ENCODE peak calls at places on chromosomes 6 and 20, in six cellular contexts. Y is bronchial epithelial cell; C is CD4-positive, alpha-beta T cell; G is hepatocyte; P is Caco-2; S is GM12865. L is an unnamed sample.

GRCh38 chr20:46678516-46678915 is 10.7 kb downstream of the TP53RK start:
- DNase-seq in Y (no peak), C (no peak), G (no peak), P (no peak), S (no peak), L (no peak)

GRCh38 chr20:4684837-4685413 is 36.8 kb upstream of the PRND start:
- DNase-seq in Y (peak; percentile 79), C (no peak), G (peak; percentile 34), P (no peak), S (no peak), L (no peak)

GRCh38 chr6:44057931-44058616 is 69.2 kb downstream of the MRPL14 start:
- DNase-seq in Y (no peak), C (no peak), G (no peak), P (no peak), S (no peak), L (no peak)

GRCh38 chr6:11802886-11803595 is 24.4 kb upstream of the ADTRP start:
- DNase-seq in Y (no peak), C (no peak), G (no peak), P (no peak), S (no peak), L (no peak)

GRCh38 chr20:37741560-37741959 is 47.7 kb downstream of the CTNNBL1 start:
- DNase-seq in Y (no peak), C (no peak), G (no peak), P (no peak), S (no peak), L (no peak)

GRCh38 chr20:51757226-51757625 is 11.0 kb downstream of the ATP9A start:
- DNase-seq in Y (no peak), C (no peak), G (no peak), P (no peak), S (no peak), L (no peak)

GRCh38 chr6:150492507-150492906 is 107.2 kb upstream of the PLEKHG1 start:
- DNase-seq in Y (peak; percentile 76), C (no peak), G (no peak), P (peak; percentile 49), S (peak; percentile 12), L (no peak)

GRCh38 chr20:61516398-61517208 is 264.5 kb downstream of the CDH4 start:
- DNase-seq in Y (no peak), C (no peak), G (no peak), P (no peak), S (no peak), L (no peak)

GRCh38 chr6:42279144-42279781 is 61.6 kb upstream of the MRPS10 start:
- DNase-seq in Y (peak; percentile 61), C (no peak), G (peak; percentile 66), P (peak; percentile 74), S (peak; percentile 39), L (no peak)

GRCh38 chr20:56762829-56763228 is 133.7 kb downstream of the TFAP2C start:
- DNase-seq in Y (peak; percentile 87), C (no peak), G (no peak), P (no peak), S (no peak), L (no peak)

GRCh38 chr6:121592955-121593665 is 157.7 kb downstream of the GJA1 start:
- DNase-seq in Y (no peak), C (no peak), G (no peak), P (no peak), S (no peak), L (no peak)

GRCh38 chr20:35953411-35954199 is 697 bp downstream of the SCAND1 start:
- DNase-seq in Y (peak; percentile 19), C (peak; percentile 42), G (peak; percentile 69), P (peak; percentile 73), S (peak; percentile 76), L (peak; percentile 36)

GRCh38 chr20:21074605-21075336 is 31.4 kb downstream of the LINC00237 start:
- DNase-seq in Y (peak; percentile 57), C (no peak), G (no peak), P (no peak), S (peak; percentile 68), L (no peak)

GRCh38 chr20:59776626-59777320 is 156.7 kb downstream of the SYCP2 start:
- DNase-seq in Y (no peak), C (no peak), G (no peak), P (peak; percentile 33), S (no peak), L (no peak)

GRCh38 chr6:14452567-14453527 is 335.3 kb downstream of the CD83 start:
- DNase-seq in Y (no peak), C (peak; percentile 5), G (no peak), P (no peak), S (no peak), L (no peak)

GRCh38 chr20:21781446-21782075 is 76.1 kb downstream of the PAX1 start:
- DNase-seq in Y (no peak), C (no peak), G (no peak), P (no peak), S (no peak), L (no peak)

GRCh38 chr20:63858393-63859165 is 2.7 kb upstream of the ABHD16B start:
- DNase-seq in Y (no peak), C (no peak), G (no peak), P (peak; percentile 70), S (no peak), L (no peak)

GRCh38 chr6:121482004-121482693 is 46.7 kb downstream of the GJA1 start:
- DNase-seq in Y (peak; percentile 98), C (no peak), G (no peak), P (no peak), S (no peak), L (no peak)

GRCh38 chr6:56259163-56259562 is 11.8 kb upstream of the COL21A1 start:
- DNase-seq in Y (no peak), C (no peak), G (no peak), P (no peak), S (no peak), L (no peak)

GRCh38 chr6:163790296-163790840 is 375.9 kb downstream of the QKI start:
- DNase-seq in Y (no peak), C (no peak), G (peak; percentile 19), P (no peak), S (no peak), L (no peak)

GRCh38 chr6:158703840-158704822 is 54.3 kb downstream of the SYTL3 start:
- DNase-seq in Y (peak; percentile 46), C (peak; percentile 71), G (peak; percentile 90), P (peak; percentile 80), S (peak; percentile 87), L (peak; percentile 75)

GRCh38 chr20:35583636-35584560 is 31.7 kb upstream of the SPAG4 start:
- DNase-seq in Y (peak; percentile 21), C (no peak), G (no peak), P (peak; percentile 40), S (no peak), L (no peak)

GRCh38 chr20:24066075-24066700 is 77.6 kb upstream of the GGTLC1 start:
- DNase-seq in Y (no peak), C (no peak), G (no peak), P (no peak), S (no peak), L (no peak)

GRCh38 chr20:52105573-52106422 is 85.8 kb downstream of the ZFP64 start:
- DNase-seq in Y (peak; percentile 83), C (no peak), G (peak; percentile 36), P (no peak), S (no peak), L (peak; percentile 38)

GRCh38 chr6:12637960-12638641 is 78.5 kb upstream of the PHACTR1 start:
- DNase-seq in Y (peak; percentile 81), C (peak; percentile 0), G (peak; percentile 80), P (peak; percentile 56), S (peak; percentile 65), L (peak; percentile 35)

GRCh38 chr6:72974276-72974675 is 251.0 kb downstream of the KHDC1L start:
- DNase-seq in Y (no peak), C (no peak), G (no peak), P (no peak), S (no peak), L (no peak)

GRCh38 chr20:1423625-1424106 is 30.8 kb upstream of the FKBP1A start:
- DNase-seq in Y (peak; percentile 86), C (no peak), G (peak; percentile 84), P (peak; percentile 77), S (peak; percentile 53), L (peak; percentile 35)

GRCh38 chr6:22368794-22369193 is 72.0 kb upstream of the PRL start:
- DNase-seq in Y (no peak), C (no peak), G (no peak), P (no peak), S (no peak), L (no peak)

DNA sequence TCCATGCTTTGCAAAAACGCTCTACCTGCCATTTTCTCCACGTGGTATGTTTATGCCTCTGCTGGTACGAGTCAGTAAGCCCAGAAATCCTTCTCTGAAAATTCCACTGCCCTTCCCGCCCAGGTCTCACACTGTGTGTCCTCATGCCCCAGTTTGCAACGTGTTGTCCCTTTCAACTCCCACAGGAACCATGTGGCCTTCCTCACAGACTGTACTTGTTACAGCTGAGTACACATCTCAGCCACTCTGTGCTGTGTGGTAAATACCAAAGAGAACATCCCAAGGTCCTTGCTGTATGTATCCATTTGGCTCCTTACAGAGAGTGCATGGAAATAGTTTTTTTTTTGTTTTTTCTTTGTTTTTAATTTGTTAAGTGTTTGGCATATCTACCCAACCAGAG is 56.9 kb downstream of the RTN4IP1 start:
- DNase-seq in Y (no peak), C (no peak), G (no peak), P (no peak), S (no peak), L (no peak)
- TF ChIP-seq CTCF in Y (no peak), C (no peak), G (no peak), P (no peak), S (no peak), L (no peak)

DNA sequence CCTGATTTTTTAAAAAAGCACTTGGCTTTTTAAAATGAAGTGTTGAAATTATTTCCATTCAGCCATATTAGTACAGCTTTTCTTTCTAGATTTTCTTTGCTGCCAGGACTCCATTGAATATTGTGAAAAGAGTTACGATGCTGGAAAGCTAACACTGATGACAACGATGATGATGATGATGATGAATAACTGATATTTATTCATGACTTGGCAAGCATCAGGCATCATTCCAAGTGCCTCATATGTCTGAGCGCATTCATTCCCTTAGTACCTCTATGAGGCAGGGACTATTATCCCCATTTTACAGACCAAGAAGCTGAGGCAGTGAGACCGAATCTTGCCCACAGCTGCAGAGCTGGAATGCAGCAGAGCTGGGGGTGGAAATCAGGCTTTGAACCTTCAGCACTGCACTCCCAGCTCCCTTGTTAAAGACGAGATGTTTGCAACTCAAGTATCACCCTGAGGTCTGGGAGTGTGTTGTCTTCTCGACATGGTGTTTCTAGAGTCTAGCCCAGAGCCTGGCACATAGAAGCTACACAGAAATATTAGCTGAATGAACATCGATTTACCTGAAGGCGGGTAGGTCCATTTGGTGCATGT is 85.5 kb upstream of the FRMD1 start:
- DNase-seq in Y (no peak), C (no peak), G (no peak), P (no peak), S (no peak), L (no peak)
- TF ChIP-seq CTCF in Y (no peak), C (no peak), G (no peak), P (no peak), S (no peak), L (no peak)

DNA sequence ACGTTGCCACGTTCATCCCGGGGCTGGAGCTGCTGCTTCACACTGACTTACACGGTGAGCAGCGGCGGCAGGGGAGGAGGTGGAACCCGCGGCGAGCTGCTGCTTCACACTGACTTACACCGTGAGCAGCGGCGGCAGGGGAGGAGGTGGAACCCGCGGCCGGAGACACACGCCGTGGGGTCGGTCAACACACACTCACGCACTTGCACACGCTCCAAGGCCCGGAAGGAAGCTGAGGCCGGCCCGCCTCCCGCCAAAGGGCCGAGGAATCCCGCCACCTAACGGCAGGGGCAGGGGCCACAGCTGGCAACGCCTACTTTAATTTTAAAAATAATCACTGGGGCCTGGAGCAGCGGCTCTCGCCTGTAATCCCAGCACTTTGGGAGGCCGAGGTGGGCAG is 94.4 kb upstream of the FOXC1 start:
- DNase-seq in Y (no peak), C (no peak), G (no peak), P (no peak), S (no peak), L (no peak)
- TF ChIP-seq CTCF in Y (no peak), C (no peak), G (no peak), P (no peak), S (no peak), L (no peak)

GRCh38 chr6:169099411-169100202 is 154.0 kb downstream of the THBS2 start:
- DNase-seq in Y (peak; percentile 40), C (no peak), G (peak; percentile 29), P (no peak), S (no peak), L (no peak)
- TF ChIP-seq CTCF in Y (no peak), C (no peak), G (peak; percentile 24), P (no peak), S (no peak), L (no peak)

L was measured in progenitor cell of endocrine pancreas.